ENCODE peak calls at places on chromosomes 11 and 22, in seven cellular contexts. Y is endothelial cell of umbilical vein; P is esophagus squamous epithelium; L is CD4-positive, CD25-positive, alpha-beta regulatory T cell; X is pancreas; W is right atrium auricular region; G is ovary. J is an unnamed sample. For H3K4me1, the result is how much of the 10 kb centered on the place peaks cover.

GRCh38 chr11:71432761-71433647 is 15.2 kb downstream of the DHCR7 start:
- DNase-seq in X (no peak), G (no peak), L (no peak), Y (no peak), P (no peak), W (no peak), J (no peak)

GRCh38 chr11:77084581-77085191 is 17.9 kb downstream of the CAPN5 start:
- DNase-seq in L (no peak), Y (no peak), W (no peak), X (no peak), G (peak), P (no peak), J (no peak)

GRCh38 chr22:48709453-48709852 is 1118.2 kb downstream of the BRD1 start:
- DNase-seq in Y (no peak), X (no peak), G (no peak), P (no peak), L (no peak), W (no peak), J (no peak)

GRCh38 chr11:13784848-13785247 is 116.4 kb downstream of the FAR1 start:
- DNase-seq in P (no peak), Y (no peak), G (no peak), L (no peak), X (no peak), W (no peak), J (no peak)

GRCh38 chr11:58928691-58929090 is 10.6 kb upstream of the GLYATL1 start:
- DNase-seq in W (no peak), X (no peak), Y (no peak), L (no peak), P (no peak), G (no peak), J (no peak)

GRCh38 chr11:26229270-26229669 is 102.7 kb upstream of the ANO3 start:
- DNase-seq in G (no peak), W (no peak), Y (peak), P (no peak), L (no peak), X (no peak), J (no peak)

GRCh38 chr11:123654566-123655081 is at the start of gene SCN3B:
- DNase-seq in W (no peak), P (no peak), X (peak), L (peak), G (peak), Y (peak), J (peak)

GRCh38 chr11:129117595-129118350 is 74.4 kb downstream of the ARHGAP32 start:
- DNase-seq in W (no peak), X (peak), P (no peak), G (peak), Y (peak), L (peak), J (peak)

GRCh38 chr11:61791737-61792309 is 576 bp downstream of the TMEM258 start:
- DNase-seq in W (peak), G (peak), X (no peak), P (no peak), L (peak), Y (peak), J (peak)

DNA sequence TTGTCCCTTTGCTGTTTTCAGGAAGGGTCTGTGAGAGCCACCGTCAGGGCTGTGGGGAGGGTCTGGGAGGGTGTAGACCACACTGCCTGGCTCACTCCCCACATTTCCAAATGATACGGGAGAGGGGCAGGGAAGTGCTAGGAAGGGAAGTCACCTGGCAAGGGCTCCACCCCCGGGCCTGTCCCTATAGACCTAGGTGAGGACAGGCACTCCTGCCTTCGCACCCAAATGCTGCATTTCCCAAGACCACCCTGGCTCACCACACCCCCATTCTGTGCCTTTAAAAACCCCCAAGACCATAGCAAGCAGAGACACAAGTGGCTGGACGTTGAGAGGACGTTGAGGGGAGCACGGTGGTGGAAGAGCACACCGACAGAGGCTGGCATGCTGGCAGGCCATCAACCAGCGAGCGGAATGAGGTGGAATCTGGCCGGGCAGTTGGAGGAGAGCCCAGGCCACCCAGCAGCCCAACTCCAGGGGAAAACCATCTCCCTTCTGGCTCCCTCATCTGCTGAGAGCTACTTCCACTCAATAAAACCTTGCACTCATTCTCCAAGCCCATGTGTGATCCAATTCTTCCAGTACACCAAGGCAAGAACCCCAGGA is 45.7 kb downstream of the GNB1L start:
- DNase-seq in X (no peak), L (no peak), G (no peak), W (no peak), Y (no peak), P (no peak), J (peak)
- H3K4me1 ChIP-seq in X (under half), L (under half), G (under half), W (under half), Y (under half), P (under half), J (under half)

GRCh38 chr11:132493786-132494185 is 1038.5 kb downstream of the OPCML start:
- DNase-seq in G (no peak), Y (no peak), L (no peak), W (no peak), X (no peak), P (no peak), J (no peak)
- H3K4me3 ChIP-seq in G (no peak), Y (no peak), L (no peak), W (no peak), X (no peak), P (no peak), J (no peak)

DNA sequence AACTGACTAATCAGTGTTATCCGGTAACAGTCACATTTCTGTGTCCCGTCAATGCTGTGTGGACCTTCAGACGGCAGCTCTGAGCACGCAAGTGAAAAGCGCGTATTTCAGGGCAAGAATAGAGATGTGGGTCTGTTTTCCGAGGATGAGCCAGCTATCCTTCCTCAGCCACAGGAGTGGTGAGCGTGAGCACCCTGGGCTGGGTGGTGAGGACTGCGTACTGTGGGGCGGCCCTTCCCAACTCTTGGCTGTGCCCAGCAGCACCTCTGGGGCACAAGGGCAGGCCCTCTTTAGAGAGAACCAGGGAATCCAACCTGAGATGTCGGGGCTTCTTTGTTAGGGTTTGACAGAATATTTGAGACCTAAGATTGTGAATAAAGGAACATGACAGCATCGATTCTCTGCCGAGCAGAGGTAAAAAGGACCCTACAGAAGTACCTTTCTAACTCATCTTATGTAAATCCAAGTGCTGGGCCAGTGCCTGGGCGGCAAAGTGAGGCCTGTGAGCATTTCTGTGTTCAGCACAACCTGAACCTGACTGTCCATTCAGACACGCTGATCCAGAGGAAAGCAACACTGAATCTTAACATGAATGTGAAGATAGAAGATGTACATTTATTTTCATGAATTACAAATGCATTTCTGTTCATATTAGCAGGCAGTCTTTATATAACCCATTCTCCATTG is 26.5 kb upstream of the YPEL1 start:
- DNase-seq in X (no peak), W (no peak), L (no peak), P (no peak), Y (no peak), G (no peak), J (no peak)
- H3K4me1 ChIP-seq in X (under half), W (under half), L (under half), P (under half), Y (under half), G (under half), J (under half)

GRCh38 chr22:42322562-42322926 is 52.1 kb upstream of the TCF20 start:
- DNase-seq in Y (no peak), G (no peak), W (no peak), L (no peak), X (no peak), P (no peak), J (no peak)

GRCh38 chr22:42323971-42324370 is 53.5 kb upstream of the TCF20 start:
- DNase-seq in P (no peak), W (no peak), X (no peak), Y (no peak), G (no peak), L (no peak), J (no peak)

GRCh38 chr22:42326301-42326700 is 55.8 kb upstream of the TCF20 start:
- DNase-seq in P (no peak), Y (no peak), X (no peak), G (no peak), L (no peak), W (no peak), J (no peak)

GRCh38 chr22:42324991-42325710 is 54.7 kb upstream of the TCF20 start:
- DNase-seq in G (no peak), X (no peak), L (peak), Y (no peak), W (no peak), P (no peak), J (peak)

DNA sequence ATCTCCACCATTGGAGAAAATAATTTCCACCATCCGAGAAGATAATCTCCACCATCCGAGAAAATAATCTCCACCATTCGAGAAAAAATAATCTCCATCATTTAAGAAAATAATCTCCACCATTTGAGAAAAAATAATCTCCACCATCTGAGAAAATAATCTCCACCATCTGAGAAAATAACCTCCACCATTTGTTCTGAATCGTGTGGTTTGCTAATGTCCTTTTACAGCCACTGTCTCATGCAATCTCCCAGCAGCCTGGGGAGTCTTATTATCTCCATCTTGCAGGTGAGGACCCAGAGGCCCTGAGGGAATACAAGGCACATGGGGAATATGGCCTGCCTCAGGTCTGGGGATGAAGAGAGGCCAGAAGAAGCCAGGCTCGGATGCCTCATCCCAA is 54.1 kb upstream of the TCF20 start:
- DNase-seq in X (no peak), Y (no peak), L (no peak), G (no peak), W (no peak), P (no peak), J (no peak)
- H3K4me3 ChIP-seq in X (no peak), Y (no peak), L (no peak), G (no peak), W (no peak), P (no peak), J (no peak)

GRCh38 chr11:626475-627272 is at the start of gene SCT:
- DNase-seq in G (no peak), Y (no peak), W (no peak), L (no peak), P (no peak), X (peak), J (no peak)
- H3K4me1 ChIP-seq in G (under half), Y (under half), W (under half), L (under half), P (under half), X (under half), J (under half)

DNA sequence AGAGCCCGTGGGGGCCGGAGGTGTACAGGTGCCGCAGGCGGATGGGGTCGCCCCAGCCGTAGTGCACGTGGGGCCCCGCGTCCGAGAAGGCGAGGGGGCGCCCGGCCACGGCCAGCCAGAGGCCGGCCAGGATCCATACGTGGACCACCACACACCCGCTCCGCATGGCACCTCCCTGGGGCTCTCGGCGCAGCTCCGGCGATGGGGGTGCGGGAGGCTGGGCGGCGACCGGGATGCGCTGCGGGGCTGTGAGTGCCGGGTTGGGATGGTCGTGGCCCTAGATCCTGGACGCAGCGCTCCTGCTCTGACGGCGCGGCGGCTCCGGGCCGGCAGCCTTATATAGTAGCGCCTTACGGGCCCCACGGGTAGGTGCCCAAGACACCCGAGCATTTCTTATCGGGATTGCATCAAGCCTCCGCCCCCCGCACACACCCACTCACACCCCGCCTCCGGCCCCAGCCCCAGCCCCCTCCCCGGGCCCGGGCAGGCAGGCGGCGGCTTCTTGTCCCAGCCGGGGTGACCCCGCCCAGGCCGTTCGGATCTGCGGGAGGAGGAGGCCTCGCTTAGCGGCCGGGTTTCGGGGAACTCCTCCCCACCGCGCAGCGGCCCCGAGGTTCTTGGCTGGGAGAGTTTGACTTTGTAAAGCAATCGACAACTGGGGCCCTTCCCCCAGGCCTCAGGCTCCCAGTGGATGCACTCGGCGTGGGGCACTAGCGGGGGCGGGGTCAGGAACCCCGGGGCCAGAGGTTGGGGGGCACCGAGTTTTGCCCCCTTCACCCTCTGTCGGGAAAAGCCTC is at the start of gene FGF19:
- DNase-seq in Y (no peak), X (no peak), P (no peak), W (no peak), L (no peak), G (no peak), J (no peak)
- H3K4me3 ChIP-seq in Y (no peak), X (peak), P (peak), W (no peak), L (no peak), G (no peak), J (no peak)

DNA sequence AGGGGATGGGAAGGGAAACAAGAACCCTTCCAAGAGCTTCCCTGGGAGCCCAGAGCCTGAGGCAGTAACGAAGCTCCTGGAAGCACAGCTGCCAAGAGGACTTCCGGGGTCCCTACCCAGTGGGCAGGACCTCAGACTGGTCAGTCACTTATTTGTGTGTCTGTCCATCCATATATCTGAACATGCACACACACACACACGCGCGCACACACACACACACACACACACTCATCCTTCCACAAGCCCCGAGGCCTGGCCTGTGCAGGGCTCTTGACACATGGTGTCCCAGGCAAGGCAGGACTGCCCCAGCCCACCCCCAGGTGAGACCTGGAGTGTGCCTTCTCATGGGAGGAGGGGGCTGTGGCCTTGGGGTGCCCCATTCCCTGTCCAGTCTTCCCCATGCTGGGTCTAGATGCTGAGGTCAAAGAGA is 44.9 kb downstream of the IGLL5 start:
- DNase-seq in X (no peak), W (no peak), L (no peak), P (no peak), Y (no peak), G (no peak), J (no peak)
- H3K4me1 ChIP-seq in X (under half), W (under half), L (under half), P (under half), Y (under half), G (under half), J (under half)

GRCh38 chr11:117094776-117095175 is 3.5 kb downstream of the SIK3 start:
- DNase-seq in P (no peak), X (no peak), Y (no peak), W (no peak), G (no peak), L (no peak), J (peak)
- H3K4me3 ChIP-seq in P (peak), X (no peak), Y (no peak), W (no peak), G (no peak), L (peak), J (no peak)

GRCh38 chr22:19166421-19166820 is 12.1 kb downstream of the SLC25A1 start:
- DNase-seq in Y (no peak), G (no peak), P (no peak), X (no peak), L (no peak), W (no peak), J (no peak)

GRCh38 chr22:19169947-19170318 is 8.6 kb downstream of the SLC25A1 start:
- DNase-seq in Y (no peak), P (no peak), X (no peak), W (no peak), L (no peak), G (no peak), J (no peak)

GRCh38 chr22:19167106-19167869 is 11.2 kb downstream of the SLC25A1 start:
- DNase-seq in G (no peak), P (no peak), X (no peak), Y (no peak), L (no peak), W (no peak), J (no peak)

GRCh38 chr22:19169002-19169946 is 9.3 kb downstream of the SLC25A1 start:
- DNase-seq in Y (no peak), X (no peak), L (no peak), P (no peak), W (no peak), G (no peak), J (no peak)

GRCh38 chr22:19168088-19168890 is 10.2 kb downstream of the SLC25A1 start:
- DNase-seq in G (no peak), P (no peak), L (no peak), Y (no peak), W (no peak), X (no peak), J (no peak)
- H3K4me1 ChIP-seq in G (under half), P (under half), L (under half), Y (under half), W (under half), X (under half), J (under half)